ENCODE peak calls at places on chromosomes 6 and 20, in eight cellular contexts. One of them, this sample, is unnamed.

GRCh38 chr20:34663213-34663943 is 13.5 kb downstream of the PIGU start:
- DNase-seq in mammary epithelial cell: no peak
- DNase-seq in NCI-H1417: no peak
- DNase-seq in psoas muscle: no peak
- DNase-seq in NCI-H460: no peak
- DNase-seq in progenitor cell of endocrine pancreas: no peak
- DNase-seq in central memory CD8-positive, alpha-beta T cell: no peak
- DNase-seq in pons: no peak
- DNase-seq in this sample: no peak

GRCh38 chr6:93407186-93407585 is 12.2 kb downstream of the EPHA7 start:
- DNase-seq in mammary epithelial cell: no peak
- DNase-seq in NCI-H1417: peak
- DNase-seq in psoas muscle: no peak
- DNase-seq in NCI-H460: no peak
- DNase-seq in progenitor cell of endocrine pancreas: no peak
- DNase-seq in central memory CD8-positive, alpha-beta T cell: no peak
- DNase-seq in pons: peak
- DNase-seq in this sample: no peak

GRCh38 chr6:137866914-137867684 is at the start of gene TNFAIP3:
- DNase-seq in mammary epithelial cell: peak
- DNase-seq in NCI-H1417: peak
- DNase-seq in psoas muscle: peak
- DNase-seq in NCI-H460: peak
- DNase-seq in progenitor cell of endocrine pancreas: peak
- DNase-seq in central memory CD8-positive, alpha-beta T cell: peak
- DNase-seq in pons: peak
- DNase-seq in this sample: peak

GRCh38 chr20:8132015-8132631 is at the start of gene PLCB1:
- DNase-seq in mammary epithelial cell: peak
- DNase-seq in NCI-H1417: peak
- DNase-seq in psoas muscle: peak
- DNase-seq in NCI-H460: peak
- DNase-seq in progenitor cell of endocrine pancreas: peak
- DNase-seq in central memory CD8-positive, alpha-beta T cell: peak
- DNase-seq in pons: peak
- DNase-seq in this sample: peak

GRCh38 chr6:116881236-116881635 is 4.2 kb downstream of the RFX6 start:
- DNase-seq in mammary epithelial cell: no peak
- DNase-seq in NCI-H1417: no peak
- DNase-seq in psoas muscle: no peak
- DNase-seq in NCI-H460: no peak
- DNase-seq in progenitor cell of endocrine pancreas: no peak
- DNase-seq in central memory CD8-positive, alpha-beta T cell: no peak
- DNase-seq in pons: peak
- DNase-seq in this sample: no peak

GRCh38 chr6:158548418-158549161 is 11.3 kb upstream of the TMEM181 start:
- DNase-seq in mammary epithelial cell: no peak
- DNase-seq in NCI-H1417: peak
- DNase-seq in psoas muscle: no peak
- DNase-seq in NCI-H460: no peak
- DNase-seq in progenitor cell of endocrine pancreas: no peak
- DNase-seq in central memory CD8-positive, alpha-beta T cell: no peak
- DNase-seq in pons: no peak
- DNase-seq in this sample: no peak

GRCh38 chr6:36848658-36849441 is 9.6 kb upstream of the CPNE5 start:
- DNase-seq in mammary epithelial cell: peak
- DNase-seq in NCI-H1417: peak
- DNase-seq in psoas muscle: no peak
- DNase-seq in NCI-H460: no peak
- DNase-seq in progenitor cell of endocrine pancreas: peak
- DNase-seq in central memory CD8-positive, alpha-beta T cell: no peak
- DNase-seq in pons: peak
- DNase-seq in this sample: peak

GRCh38 chr6:110255356-110255755 is 75.1 kb downstream of the CDC40 start:
- DNase-seq in mammary epithelial cell: peak
- DNase-seq in NCI-H1417: no peak
- DNase-seq in psoas muscle: no peak
- DNase-seq in NCI-H460: peak
- DNase-seq in progenitor cell of endocrine pancreas: peak
- DNase-seq in central memory CD8-positive, alpha-beta T cell: no peak
- DNase-seq in pons: no peak
- DNase-seq in this sample: no peak

GRCh38 chr6:7143161-7143974 is 35.6 kb downstream of the RREB1 start:
- DNase-seq in mammary epithelial cell: no peak
- DNase-seq in NCI-H1417: peak
- DNase-seq in psoas muscle: no peak
- DNase-seq in NCI-H460: no peak
- DNase-seq in progenitor cell of endocrine pancreas: no peak
- DNase-seq in central memory CD8-positive, alpha-beta T cell: no peak
- DNase-seq in pons: peak
- DNase-seq in this sample: no peak

GRCh38 chr6:136791296-136792065 is 796 bp downstream of the MAP3K5 start:
- DNase-seq in mammary epithelial cell: peak
- DNase-seq in NCI-H1417: peak
- DNase-seq in psoas muscle: peak
- DNase-seq in NCI-H460: peak
- DNase-seq in progenitor cell of endocrine pancreas: no peak
- DNase-seq in central memory CD8-positive, alpha-beta T cell: peak
- DNase-seq in pons: peak
- DNase-seq in this sample: peak

GRCh38 chr20:32205502-32206382 is 1.8 kb downstream of the PLAGL2 start:
- DNase-seq in mammary epithelial cell: peak
- DNase-seq in NCI-H1417: no peak
- DNase-seq in psoas muscle: no peak
- DNase-seq in NCI-H460: no peak
- DNase-seq in progenitor cell of endocrine pancreas: no peak
- DNase-seq in central memory CD8-positive, alpha-beta T cell: no peak
- DNase-seq in pons: no peak
- DNase-seq in this sample: no peak

GRCh38 chr6:39402239-39402751 is 79.8 kb upstream of the KCNK16 start:
- DNase-seq in mammary epithelial cell: peak
- DNase-seq in NCI-H1417: no peak
- DNase-seq in psoas muscle: no peak
- DNase-seq in NCI-H460: no peak
- DNase-seq in progenitor cell of endocrine pancreas: no peak
- DNase-seq in central memory CD8-positive, alpha-beta T cell: no peak
- DNase-seq in pons: peak
- DNase-seq in this sample: no peak